ENCODE peak calls at places on chromosomes 3 and 15, in seven cellular contexts. N is mesendoderm; S is ELR; C is stimulated activated CD8-positive, alpha-beta memory T cell treated with anti-CD3 and anti-CD28 coated beads, Interleukin-12 subunit alpha, Interleukin-12 subunit beta, amount 100 ng/mL, for 4 hours; B is endothelial cell; G is body of pancreas; M is NCI-H2081. A is an unnamed sample.
A peak's percentile ranks its signal among the peaks of the same experiment; 100 is the strongest.

GRCh38 chr3:194756460-194757355 is 71.0 kb downstream of the FAM43A start:
- DNase-seq in N (no peak), S (no peak), C (no peak), B (no peak), G (no peak), M (no peak), A (peak; percentile 51)

GRCh38 chr3:63405882-63406281 is 127.8 kb downstream of the SYNPR start:
- DNase-seq in N (no peak), S (no peak), C (no peak), B (no peak), G (no peak), M (no peak), A (no peak)

GRCh38 chr3:107660316-107660976 is 137.7 kb downstream of the BBX start:
- DNase-seq in N (no peak), S (peak; percentile 73), C (no peak), B (no peak), G (no peak), M (peak; percentile 34), A (peak; percentile 74)

GRCh38 chr15:100602822-100603393 is 519 bp downstream of the ASB7 start:
- DNase-seq in N (peak; percentile 88), S (peak; percentile 59), C (no peak), B (peak; percentile 30), G (peak; percentile 12), M (no peak), A (peak; percentile 29)

GRCh38 chr15:25179673-25180511 is 225.1 kb downstream of the SNRPN start:
- DNase-seq in N (no peak), S (no peak), C (no peak), B (no peak), G (peak; percentile 10), M (no peak), A (no peak)

GRCh38 chr3:129893616-129894070 is at the start of gene TMCC1:
- DNase-seq in N (peak; percentile 96), S (peak; percentile 85), C (peak; percentile 85), B (peak; percentile 87), G (peak; percentile 94), M (peak; percentile 98), A (peak; percentile 98)

GRCh38 chr3:10224794-10225660 is 23.2 kb upstream of the TATDN2 start:
- DNase-seq in N (peak; percentile 85), S (peak; percentile 83), C (peak; percentile 49), B (peak; percentile 54), G (peak; percentile 79), M (peak; percentile 61), A (peak; percentile 79)

GRCh38 chr3:9841015-9841414 is 2.8 kb downstream of the RPUSD3 start:
- DNase-seq in N (no peak), S (no peak), C (no peak), B (no peak), G (no peak), M (no peak), A (no peak)

GRCh38 chr3:142926368-142926944 is 37.0 kb downstream of the PAQR9 start:
- DNase-seq in N (no peak), S (no peak), C (no peak), B (no peak), G (no peak), M (no peak), A (no peak)

GRCh38 chr15:90036806-90037509 is 35.8 kb downstream of the ZNF710 start:
- DNase-seq in N (no peak), S (peak; percentile 10), C (no peak), B (no peak), G (no peak), M (no peak), A (no peak)

A was measured in NCI-H146.